ENCODE peak calls at places on chromosome 3, in four cellular contexts. F is IMR-90, E is neuronal stem cell, G is H1. T is an unnamed sample.

GRCh38 chr3:36124118-36124796 is 256.0 kb upstream of the STAC start:
- DNase-seq in E (peak), G (peak), F (peak), T (peak)

GRCh38 chr3:163368168-163368567 is 1710.1 kb downstream of the SI start:
- DNase-seq in F (no peak), G (no peak), E (no peak), T (peak)

GRCh38 chr3:161671141-161671540 is 174.5 kb downstream of the OTOL1 start:
- DNase-seq in F (no peak), E (no peak), G (no peak), T (no peak)

GRCh38 chr3:122151480-122151879 is 32.0 kb upstream of the CASR start:
- DNase-seq in G (no peak), E (no peak), F (peak), T (no peak)

GRCh38 chr3:42066516-42067181 is 24.5 kb upstream of the TRAK1 start:
- DNase-seq in G (no peak), F (peak), E (peak), T (peak)

GRCh38 chr3:110550511-110550910 is 521.1 kb upstream of the NECTIN3 start:
- DNase-seq in G (no peak), E (no peak), F (no peak), T (no peak)

GRCh38 chr3:112401617-112402016 is 68.7 kb downstream of the CD200 start:
- DNase-seq in E (no peak), F (no peak), G (no peak), T (no peak)

GRCh38 chr3:140546649-140547048 is 131.2 kb upstream of the TRIM42 start:
- DNase-seq in F (no peak), G (no peak), E (no peak), T (no peak)

GRCh38 chr3:52034212-52034611 is 22.2 kb downstream of the DUSP7 start:
- DNase-seq in E (no peak), F (no peak), G (no peak), T (no peak)

GRCh38 chr3:61118830-61119229 is 132.4 kb downstream of the FHIT start:
- DNase-seq in G (no peak), E (no peak), F (no peak), T (no peak)

GRCh38 chr3:71245052-71245488 is 338.5 kb downstream of the FOXP1 start:
- DNase-seq in G (no peak), E (no peak), F (peak), T (peak)

GRCh38 chr3:48403533-48404439 is 26.1 kb downstream of the PLXNB1 start:
- DNase-seq in F (no peak), E (no peak), G (peak), T (no peak)

GRCh38 chr3:193130576-193130975 is 110.4 kb upstream of the PLAAT1 start:
- DNase-seq in E (no peak), G (no peak), F (no peak), T (no peak)

GRCh38 chr3:60954049-60954448 is 297.2 kb downstream of the FHIT start:
- DNase-seq in F (no peak), G (no peak), E (no peak), T (peak)

GRCh38 chr3:87045473-87045872 is 54.5 kb upstream of the VGLL3 start:
- DNase-seq in F (no peak), E (no peak), G (no peak), T (no peak)

GRCh38 chr3:196867155-196867506 is 589 bp upstream of the SENP5 start:
- DNase-seq in G (no peak), F (no peak), E (no peak), T (no peak)
- H2AK5ac ChIP-seq in G (no peak), F (no peak), E (no peak), T (peak)

GRCh38 chr3:129481783-129482332 is 41.8 kb downstream of the IFT122 start:
- DNase-seq in F (no peak), G (no peak), E (no peak), T (no peak)
- H2BK120ac ChIP-seq in F (no peak), G (no peak), E (no peak), T (no peak)

DNA sequence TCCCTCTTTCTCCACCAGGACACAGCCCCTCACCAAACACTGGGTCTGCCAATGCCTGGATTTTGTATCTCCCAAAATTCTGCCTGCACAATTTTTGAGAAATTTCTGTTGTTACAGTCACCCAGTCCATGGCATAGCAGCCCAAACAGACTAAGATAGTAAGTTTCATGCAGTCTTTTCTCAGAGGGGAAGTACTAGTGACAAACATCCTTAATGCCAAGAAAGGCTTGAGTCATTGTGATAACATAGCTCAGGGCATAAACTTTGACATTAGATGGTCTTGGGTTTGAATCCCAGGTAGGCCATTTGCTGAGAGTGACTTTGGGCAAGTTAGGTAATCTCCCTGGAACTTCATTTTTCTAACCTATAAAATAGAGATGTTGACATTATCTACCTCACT is 36.1 kb upstream of the PFN2 start:
- DNase-seq in F (no peak), G (no peak), E (no peak), T (no peak)
- H2AK5ac ChIP-seq in F (no peak), G (no peak), E (no peak), T (no peak)

DNA sequence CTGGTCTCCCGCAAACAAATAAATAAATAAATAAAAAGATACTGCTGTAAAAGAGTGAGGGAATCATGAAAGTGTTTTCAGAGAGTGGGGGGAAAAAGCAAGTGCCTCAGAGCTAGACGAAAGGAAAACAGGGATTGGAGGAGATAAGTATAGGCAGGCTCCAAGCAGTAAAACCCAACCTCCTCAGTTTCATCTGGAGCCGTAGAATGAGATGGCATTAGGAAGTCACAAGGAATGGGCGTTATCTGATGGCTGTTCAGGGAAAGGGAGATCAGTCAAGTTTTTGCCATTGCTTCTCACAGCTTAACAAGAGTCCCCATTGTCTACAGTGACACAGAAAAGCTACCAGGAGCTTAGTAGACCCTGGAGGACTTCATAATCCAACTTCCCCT is 451.5 kb upstream of the PPP2R3A start:
- DNase-seq in G (no peak), F (no peak), E (no peak), T (peak)
- H2BK120ac ChIP-seq in G (no peak), F (peak), E (no peak), T (no peak)

GRCh38 chr3:59265566-59265965 is 215.7 kb upstream of the CFAP20DC start:
- DNase-seq in E (no peak), G (no peak), F (no peak), T (peak)

GRCh38 chr3:59267021-59267420 is 217.2 kb upstream of the CFAP20DC start:
- DNase-seq in E (no peak), G (no peak), F (no peak), T (no peak)

GRCh38 chr3:59270921-59271320 is 221.1 kb upstream of the CFAP20DC start:
- DNase-seq in F (no peak), E (no peak), G (no peak), T (no peak)

GRCh38 chr3:59266551-59266950 is 216.7 kb upstream of the CFAP20DC start:
- DNase-seq in G (no peak), F (peak), E (no peak), T (peak)

GRCh38 chr3:59268170-59268569 is 218.3 kb upstream of the CFAP20DC start:
- DNase-seq in E (no peak), G (no peak), F (peak), T (peak)
- H2AK5ac ChIP-seq in E (no peak), G (no peak), F (peak), T (no peak)

DNA sequence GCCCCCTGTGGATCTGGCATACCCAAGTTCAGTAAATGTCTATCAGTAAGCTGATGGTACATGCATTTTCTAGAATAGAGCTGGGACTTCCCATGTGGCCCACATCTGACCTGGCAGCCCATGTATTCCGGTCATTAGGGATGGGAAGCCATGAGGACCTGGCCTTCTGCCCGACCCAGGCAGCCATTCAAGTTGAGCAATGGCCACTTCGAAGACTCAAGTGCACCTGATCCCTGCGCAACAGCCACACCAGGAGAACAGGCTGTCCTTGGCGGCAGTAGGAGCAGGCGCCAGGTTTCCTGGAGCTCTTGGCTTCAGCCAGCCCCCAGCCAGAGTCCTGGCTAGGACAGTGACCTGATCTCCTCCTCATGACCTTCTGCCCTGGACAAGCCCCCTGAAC is 14.6 kb downstream of the HEMK1 start:
- DNase-seq in G (no peak), F (no peak), E (no peak), T (no peak)
- H2BK120ac ChIP-seq in G (no peak), F (no peak), E (no peak), T (no peak)

GRCh38 chr3:120094776-120095225 is 554 bp upstream of the GSK3B start:
- DNase-seq in G (no peak), F (peak), E (peak), T (peak)

GRCh38 chr3:120092444-120092843 is 1.8 kb downstream of the GSK3B start:
- DNase-seq in E (no peak), G (no peak), F (no peak), T (no peak)

GRCh38 chr3:120093119-120093922 is 926 bp downstream of the GSK3B start:
- DNase-seq in G (no peak), E (peak), F (peak), T (peak)

GRCh38 chr3:120093923-120094775 is at the start of gene GSK3B:
- DNase-seq in G (peak), E (peak), F (no peak), T (no peak)

GRCh38 chr3:120095226-120096165 is 1.2 kb upstream of the GSK3B start:
- DNase-seq in E (peak), F (peak), G (peak), T (peak)
- H2AK5ac ChIP-seq in E (peak), F (peak), G (no peak), T (peak)

GRCh38 chr3:9891072-9891622 is 737 bp downstream of the JAGN1 start:
- DNase-seq in F (no peak), E (no peak), G (no peak), T (no peak)
- H2BK120ac ChIP-seq in F (no peak), E (peak), G (no peak), T (peak)

T was measured in mesenchymal stem cell.